ENCODE peak calls at places on chromosomes 6 and 20, in seven cellular contexts. C is HCT116, R is colonic mucosa, F is endothelial cell of umbilical vein, J is H9, S is upper lobe of right lung, U is thoracic aorta. W is an unnamed sample.

GRCh38 chr20:40670251-40670650 is 18.8 kb downstream of the MAFB start:
- DNase-seq in C (no peak), R (no peak), F (no peak), J (no peak), S (no peak), U (no peak), W (no peak)

GRCh38 chr20:19633985-19634384 is 124.1 kb upstream of the RIN2 start:
- DNase-seq in C (no peak), R (no peak), F (no peak), J (no peak), S (no peak), U (no peak), W (no peak)

GRCh38 chr6:21478411-21478810 is 115.1 kb upstream of the SOX4 start:
- DNase-seq in C (no peak), R (no peak), F (no peak), J (no peak), S (no peak), U (no peak), W (no peak)

GRCh38 chr6:100099189-100100074 is 105.4 kb upstream of the MCHR2 start:
- DNase-seq in C (peak; percentile 16), R (no peak), F (peak; percentile 44), J (no peak), S (no peak), U (no peak), W (no peak)

GRCh38 chr6:90938116-90938515 is 351.2 kb upstream of the MAP3K7 start:
- DNase-seq in C (no peak), R (no peak), F (no peak), J (no peak), S (no peak), U (no peak), W (peak; percentile 70)

GRCh38 chr6:17268114-17268513 is 13.0 kb upstream of the RBM24 start:
- DNase-seq in C (no peak), R (no peak), F (no peak), J (no peak), S (no peak), U (no peak), W (no peak)

GRCh38 chr6:7974932-7975763 is 64.6 kb upstream of the TXNDC5 start:
- DNase-seq in C (peak; percentile 95), R (peak; percentile 82), F (peak; percentile 100), J (no peak), S (peak; percentile 69), U (peak; percentile 28), W (peak; percentile 75)

GRCh38 chr20:57547250-57547649 is 13.7 kb upstream of the PCK1 start:
- DNase-seq in C (no peak), R (no peak), F (no peak), J (no peak), S (no peak), U (no peak), W (peak; percentile 61)

GRCh38 chr6:11685411-11686093 is 93.1 kb downstream of the ADTRP start:
- DNase-seq in C (peak; percentile 36), R (no peak), F (no peak), J (no peak), S (no peak), U (no peak), W (peak; percentile 89)

GRCh38 chr20:50013976-50014375 is 31.2 kb downstream of the SNAI1 start:
- DNase-seq in C (no peak), R (no peak), F (no peak), J (no peak), S (no peak), U (no peak), W (no peak)

GRCh38 chr6:137136065-137136464 is 37.4 kb downstream of the IL22RA2 start:
- DNase-seq in C (no peak), R (no peak), F (peak; percentile 48), J (no peak), S (no peak), U (no peak), W (no peak)

GRCh38 chr6:56009620-56010019 is 134.2 kb upstream of the BMP5 start:
- DNase-seq in C (no peak), R (no peak), F (no peak), J (no peak), S (no peak), U (no peak), W (no peak)

GRCh38 chr6:69961251-69961650 is 94.9 kb downstream of the COL19A1 start:
- DNase-seq in C (no peak), R (no peak), F (no peak), J (no peak), S (no peak), U (no peak), W (no peak)

GRCh38 chr6:79570129-79570801 is 33.0 kb upstream of the LCA5 start:
- DNase-seq in C (peak; percentile 80), R (peak; percentile 78), F (peak; percentile 70), J (peak; percentile 79), S (no peak), U (no peak), W (peak; percentile 73)

GRCh38 chr6:35718354-35718695 is 18.5 kb upstream of the ARMC12 start:
- DNase-seq in C (no peak), R (no peak), F (no peak), J (no peak), S (no peak), U (no peak), W (no peak)
- H3K4me1 ChIP-seq in C (no peaks in the 10 kb centered on the region), R (peaks cover 21% of the 10 kb centered on the region), F (peaks cover 31% of the 10 kb centered on the region), J (peaks cover 18% of the 10 kb centered on the region), S (peaks cover 40% of the 10 kb centered on the region), U (peaks cover 30% of the 10 kb centered on the region), W (no peaks in the 10 kb centered on the region)

GRCh38 chr6:112349915-112350314 is 2.8 kb downstream of the RFPL4B start:
- DNase-seq in C (no peak), R (no peak), F (no peak), J (no peak), S (no peak), U (no peak), W (no peak)
- TF ChIP-seq CTCF in C (no peak), R (no peak), F (no peak), J (no peak), S (no peak), U (no peak), W (no peak)

DNA sequence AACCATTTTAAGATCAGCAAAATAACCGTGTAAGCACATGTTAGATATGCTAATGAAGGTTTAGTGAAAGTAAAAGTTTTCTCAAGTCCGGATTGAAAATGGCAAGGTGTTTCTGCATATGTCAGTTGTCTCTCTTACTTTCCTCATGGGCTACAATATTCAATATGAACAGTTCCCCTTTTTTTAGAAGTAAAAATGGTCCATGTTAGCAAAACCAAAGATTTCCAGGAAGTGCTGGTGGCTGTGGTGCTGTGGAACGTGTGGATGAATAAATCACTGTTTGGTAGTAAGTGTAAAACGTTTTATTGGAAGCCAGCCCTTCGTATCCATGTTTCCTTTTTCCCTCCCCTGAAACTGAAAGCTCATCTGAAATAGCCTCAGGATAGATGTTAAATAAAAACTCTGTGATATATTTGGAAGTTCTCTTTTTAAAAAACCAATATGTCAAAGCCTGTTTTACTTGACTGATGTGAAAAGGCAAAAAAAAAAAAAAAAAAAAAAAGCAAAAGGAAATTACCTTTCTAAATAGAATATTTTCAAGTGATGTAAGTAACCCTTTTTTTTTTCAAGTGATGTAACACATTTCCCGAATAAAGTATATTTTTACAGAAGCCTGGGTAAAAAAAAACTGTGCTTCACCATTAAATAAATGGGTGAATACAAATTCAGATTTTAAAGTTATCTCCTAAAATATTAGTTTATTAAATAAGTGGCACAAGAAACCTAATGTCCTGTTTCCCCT is 41.9 kb downstream of the PLEKHG1 start:
- DNase-seq in C (no peak), R (no peak), F (peak; percentile 51), J (no peak), S (no peak), U (no peak), W (peak; percentile 26)
- H3K27ac ChIP-seq in C (no peak overlapping the region), R (peak overlapping the region; percentile 14), F (no peak overlapping the region), J (no peak overlapping the region), S (peak overlapping the region; percentile 52), U (no peak overlapping the region), W (peak overlapping the region; percentile 13)

GRCh38 chr6:166542580-166542912 is 43.9 kb downstream of the RAMACL start:
- DNase-seq in C (no peak), R (peak; percentile 32), F (peak; percentile 16), J (peak; percentile 71), S (no peak), U (no peak), W (no peak)
- H3K4me1 ChIP-seq in C (peaks cover 5% of the 10 kb centered on the region), R (no peaks in the 10 kb centered on the region), F (peaks cover 9% of the 10 kb centered on the region), J (peaks cover 10% of the 10 kb centered on the region), S (peaks cover 20% of the 10 kb centered on the region), U (no peaks in the 10 kb centered on the region), W (peaks cover 7% of the 10 kb centered on the region)

GRCh38 chr6:89661559-89661958 is 23.0 kb upstream of the LYRM2 start:
- DNase-seq in C (no peak), R (no peak), F (no peak), J (no peak), S (no peak), U (no peak), W (no peak)
- TF ChIP-seq CTCF in C (no peak), R (no peak), F (no peak), J (no peak), S (no peak), U (no peak), W (no peak)

DNA sequence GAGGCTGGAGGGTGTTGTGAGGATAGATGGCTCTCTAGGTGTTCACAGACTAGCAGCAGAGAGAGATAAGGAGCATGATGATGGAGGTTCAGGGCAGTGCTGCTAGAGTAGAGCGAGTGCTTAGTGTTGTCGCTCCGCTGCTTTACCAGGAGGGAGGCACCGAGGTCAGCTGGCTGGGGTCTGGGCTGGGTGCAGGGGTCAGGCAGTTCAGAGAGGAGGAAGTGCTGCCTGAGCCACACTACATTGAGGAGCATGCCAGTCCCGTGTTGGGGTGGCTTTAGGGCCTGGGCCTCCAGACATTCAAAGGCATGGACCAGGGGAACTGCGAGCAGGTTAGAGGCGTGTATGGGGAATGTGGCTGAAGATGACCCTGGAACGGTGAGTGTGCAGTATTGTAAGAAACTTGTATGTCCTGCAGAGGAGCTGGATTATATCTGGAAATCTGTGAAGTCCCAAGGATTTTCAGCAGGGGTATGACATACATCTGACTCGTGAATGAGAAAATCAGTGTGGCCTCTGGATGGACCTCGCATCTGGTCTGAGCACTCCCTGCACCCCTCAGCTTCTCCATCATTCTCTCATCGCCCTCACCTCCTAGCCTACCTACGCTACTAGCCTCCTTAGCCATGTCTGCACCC is 66.9 kb downstream of the IGF2R start:
- DNase-seq in C (no peak), R (no peak), F (no peak), J (no peak), S (no peak), U (no peak), W (no peak)
- H3K27ac ChIP-seq in C (no peak overlapping the region), R (no peak overlapping the region), F (no peak overlapping the region), J (no peak overlapping the region), S (no peak overlapping the region), U (no peak overlapping the region), W (peak overlapping the region; percentile 88)

GRCh38 chr6:163965426-163966348 is 551.2 kb downstream of the QKI start:
- DNase-seq in C (no peak), R (no peak), F (peak; percentile 77), J (no peak), S (no peak), U (no peak), W (no peak)

GRCh38 chr6:163971841-163972838 is 557.6 kb downstream of the QKI start:
- DNase-seq in C (no peak), R (no peak), F (no peak), J (no peak), S (no peak), U (no peak), W (no peak)

GRCh38 chr6:163970846-163971564 is 556.5 kb downstream of the QKI start:
- DNase-seq in C (no peak), R (no peak), F (no peak), J (no peak), S (no peak), U (no peak), W (no peak)
- H3K4me1 ChIP-seq in C (no peaks in the 10 kb centered on the region), R (no peaks in the 10 kb centered on the region), F (no peaks in the 10 kb centered on the region), J (no peaks in the 10 kb centered on the region), S (no peaks in the 10 kb centered on the region), U (no peaks in the 10 kb centered on the region), W (no peaks in the 10 kb centered on the region)

W was measured in mammary epithelial cell.